ENCODE peak calls at places on chromosome X, in four cellular contexts. One of them, this sample, is unnamed.

GRCh38 chrX:109374276-109374960 is 107.5 kb downstream of the GUCY2F start:
- DNase-seq in H1: no peak
- DNase-seq in IMR-90: no peak
- DNase-seq in H9: peak
- DNase-seq in this sample: peak

GRCh38 chrX:101708180-101708579 is 48.5 kb upstream of the ARMCX2 start:
- DNase-seq in H9: no peak
- DNase-seq in H1: no peak
- DNase-seq in IMR-90: peak
- DNase-seq in this sample: no peak

GRCh38 chrX:65811558-65812228 is 144.2 kb downstream of the MSN start:
- DNase-seq in H9: no peak
- DNase-seq in IMR-90: no peak
- DNase-seq in H1: no peak
- DNase-seq in this sample: no peak

GRCh38 chrX:38704146-38704882 is 96.9 kb upstream of the MID1IP1 start:
- DNase-seq in H9: no peak
- DNase-seq in IMR-90: no peak
- DNase-seq in H1: no peak
- DNase-seq in this sample: no peak

GRCh38 chrX:50471390-50471789 is 765 bp upstream of the DGKK start:
- DNase-seq in H1: no peak
- DNase-seq in IMR-90: no peak
- DNase-seq in H9: peak
- DNase-seq in this sample: no peak

GRCh38 chrX:19107035-19107434 is 15.2 kb downstream of the ADGRG2 start:
- DNase-seq in IMR-90: no peak
- DNase-seq in H1: peak
- DNase-seq in H9: peak
- DNase-seq in this sample: peak

GRCh38 chrX:135707880-135708279 is 5.6 kb upstream of the CT45A1 start:
- DNase-seq in H9: peak
- DNase-seq in H1: peak
- DNase-seq in IMR-90: no peak
- DNase-seq in this sample: peak

GRCh38 chrX:151042852-151043251 is 59.7 kb downstream of the HMGB3 start:
- DNase-seq in IMR-90: no peak
- DNase-seq in H9: no peak
- DNase-seq in H1: no peak
- DNase-seq in this sample: no peak

GRCh38 chrX:66731398-66731797 is 92.5 kb upstream of the EDA2R start:
- DNase-seq in H1: no peak
- DNase-seq in IMR-90: peak
- DNase-seq in H9: no peak
- DNase-seq in this sample: peak

GRCh38 chrX:143623657-143624056 is 12.2 kb downstream of the SLITRK4 start:
- DNase-seq in H1: no peak
- DNase-seq in IMR-90: no peak
- DNase-seq in H9: no peak
- DNase-seq in this sample: no peak

GRCh38 chrX:123731258-123731986 is 1.4 kb downstream of the THOC2 start:
- DNase-seq in H9: no peak
- DNase-seq in H1: no peak
- DNase-seq in IMR-90: peak
- DNase-seq in this sample: peak

GRCh38 chrX:40998123-40998522 is 87.1 kb upstream of the USP9X start:
- DNase-seq in IMR-90: no peak
- DNase-seq in H1: no peak
- DNase-seq in H9: no peak
- DNase-seq in this sample: no peak
- H3K18ac ChIP-seq in IMR-90: no peak
- H3K18ac ChIP-seq in H1: peak
- H3K18ac ChIP-seq in H9: no peak
- H3K18ac ChIP-seq in this sample: no peak

DNA sequence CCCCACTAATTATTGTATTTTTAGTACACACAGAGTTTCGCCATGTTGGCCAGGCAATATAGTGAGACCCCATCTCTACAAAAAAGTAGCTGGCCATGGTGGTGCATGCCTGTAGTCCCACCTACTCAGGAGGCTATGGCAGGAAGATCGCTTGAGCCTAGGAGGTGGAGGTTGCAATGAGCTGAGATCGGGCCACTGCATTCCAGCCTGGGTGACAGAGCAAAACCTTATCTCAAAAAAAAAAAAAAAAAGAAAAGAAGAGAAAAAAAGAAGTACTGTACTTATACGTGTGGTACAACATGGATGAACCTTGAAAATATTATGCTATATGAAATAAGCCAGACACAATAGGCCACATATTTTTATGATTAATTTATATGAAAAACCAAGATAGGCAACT is 9.9 kb upstream of the WDR45 start:
- DNase-seq in H1: no peak
- DNase-seq in IMR-90: no peak
- DNase-seq in H9: no peak
- DNase-seq in this sample: no peak
- H2BK5ac ChIP-seq in H1: no peak
- H2BK5ac ChIP-seq in IMR-90: no peak
- H2BK5ac ChIP-seq in H9: no peak
- H2BK5ac ChIP-seq in this sample: no peak

GRCh38 chrX:54134269-54134668 is 48.8 kb downstream of the FAM120C start:
- DNase-seq in H1: no peak
- DNase-seq in IMR-90: no peak
- DNase-seq in H9: no peak
- DNase-seq in this sample: no peak
- H4K5ac ChIP-seq in H1: no peak
- H4K5ac ChIP-seq in IMR-90: no peak
- H4K5ac ChIP-seq in H9: no peak
- H4K5ac ChIP-seq in this sample: no peak

GRCh38 chrX:14027511-14028019 is 2.1 kb downstream of the GEMIN8 start:
- DNase-seq in IMR-90: peak
- DNase-seq in H1: no peak
- DNase-seq in H9: no peak
- DNase-seq in this sample: no peak

GRCh38 chrX:14029039-14029424 is 660 bp downstream of the GEMIN8 start:
- DNase-seq in IMR-90: no peak
- DNase-seq in H9: no peak
- DNase-seq in H1: no peak
- DNase-seq in this sample: peak

GRCh38 chrX:14028473-14028872 is 1.2 kb downstream of the GEMIN8 start:
- DNase-seq in H9: no peak
- DNase-seq in H1: no peak
- DNase-seq in IMR-90: no peak
- DNase-seq in this sample: no peak

GRCh38 chrX:14030248-14030592 is 528 bp upstream of the GEMIN8 start:
- DNase-seq in IMR-90: peak
- DNase-seq in H9: no peak
- DNase-seq in H1: no peak
- DNase-seq in this sample: no peak

GRCh38 chrX:14029425-14030247 is at the start of gene GEMIN8:
- DNase-seq in H9: peak
- DNase-seq in H1: peak
- DNase-seq in IMR-90: peak
- DNase-seq in this sample: peak
- H3K18ac ChIP-seq in H9: peak
- H3K18ac ChIP-seq in H1: no peak
- H3K18ac ChIP-seq in IMR-90: peak
- H3K18ac ChIP-seq in this sample: peak

GRCh38 chrX:1094934-1095333 is 117.5 kb downstream of the CRLF2 start:
- DNase-seq in H9: no peak
- DNase-seq in H1: no peak
- DNase-seq in IMR-90: no peak
- DNase-seq in this sample: no peak
- H2BK5ac ChIP-seq in H9: no peak
- H2BK5ac ChIP-seq in H1: no peak
- H2BK5ac ChIP-seq in IMR-90: no peak
- H2BK5ac ChIP-seq in this sample: no peak

DNA sequence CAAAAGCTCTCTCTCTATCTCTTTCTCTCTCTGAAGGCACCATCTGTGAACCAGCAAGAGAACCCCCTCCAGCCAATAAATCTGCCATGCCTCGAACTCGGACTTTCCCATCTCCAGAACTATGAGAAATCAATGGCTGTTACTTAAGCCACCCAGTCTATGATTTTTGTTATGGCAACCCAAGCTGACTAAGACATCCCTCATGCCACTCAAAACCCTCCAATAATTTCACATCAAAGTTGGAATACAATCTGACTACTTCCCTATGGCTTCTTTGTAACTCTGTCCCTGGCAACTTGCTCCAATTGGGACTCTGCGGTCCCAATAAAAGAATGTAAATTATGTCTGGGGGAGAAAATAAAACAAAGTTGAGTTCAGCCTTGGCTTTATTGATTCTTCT is 265.7 kb downstream of the SHOX start:
- DNase-seq in H9: no peak
- DNase-seq in H1: no peak
- DNase-seq in IMR-90: no peak
- DNase-seq in this sample: no peak
- H4K5ac ChIP-seq in H9: no peak
- H4K5ac ChIP-seq in H1: no peak
- H4K5ac ChIP-seq in IMR-90: no peak
- H4K5ac ChIP-seq in this sample: no peak

GRCh38 chrX:43677993-43678392 is 21.9 kb downstream of the MAOA start:
- DNase-seq in IMR-90: no peak
- DNase-seq in H9: no peak
- DNase-seq in H1: no peak
- DNase-seq in this sample: peak
- H3K18ac ChIP-seq in IMR-90: no peak
- H3K18ac ChIP-seq in H9: no peak
- H3K18ac ChIP-seq in H1: no peak
- H3K18ac ChIP-seq in this sample: no peak

GRCh38 chrX:154439841-154440240 is 2.9 kb downstream of the GDI1 start:
- DNase-seq in H9: no peak
- DNase-seq in IMR-90: no peak
- DNase-seq in H1: no peak
- DNase-seq in this sample: no peak

GRCh38 chrX:154436597-154437397 is at the start of gene GDI1:
- DNase-seq in H1: no peak
- DNase-seq in IMR-90: peak
- DNase-seq in H9: peak
- DNase-seq in this sample: peak

GRCh38 chrX:154437398-154437752 is 421 bp downstream of the GDI1 start:
- DNase-seq in H9: no peak
- DNase-seq in IMR-90: no peak
- DNase-seq in H1: no peak
- DNase-seq in this sample: no peak

GRCh38 chrX:154436290-154436596 is 711 bp upstream of the GDI1 start:
- DNase-seq in IMR-90: no peak
- DNase-seq in H1: no peak
- DNase-seq in H9: no peak
- DNase-seq in this sample: no peak

DNA sequence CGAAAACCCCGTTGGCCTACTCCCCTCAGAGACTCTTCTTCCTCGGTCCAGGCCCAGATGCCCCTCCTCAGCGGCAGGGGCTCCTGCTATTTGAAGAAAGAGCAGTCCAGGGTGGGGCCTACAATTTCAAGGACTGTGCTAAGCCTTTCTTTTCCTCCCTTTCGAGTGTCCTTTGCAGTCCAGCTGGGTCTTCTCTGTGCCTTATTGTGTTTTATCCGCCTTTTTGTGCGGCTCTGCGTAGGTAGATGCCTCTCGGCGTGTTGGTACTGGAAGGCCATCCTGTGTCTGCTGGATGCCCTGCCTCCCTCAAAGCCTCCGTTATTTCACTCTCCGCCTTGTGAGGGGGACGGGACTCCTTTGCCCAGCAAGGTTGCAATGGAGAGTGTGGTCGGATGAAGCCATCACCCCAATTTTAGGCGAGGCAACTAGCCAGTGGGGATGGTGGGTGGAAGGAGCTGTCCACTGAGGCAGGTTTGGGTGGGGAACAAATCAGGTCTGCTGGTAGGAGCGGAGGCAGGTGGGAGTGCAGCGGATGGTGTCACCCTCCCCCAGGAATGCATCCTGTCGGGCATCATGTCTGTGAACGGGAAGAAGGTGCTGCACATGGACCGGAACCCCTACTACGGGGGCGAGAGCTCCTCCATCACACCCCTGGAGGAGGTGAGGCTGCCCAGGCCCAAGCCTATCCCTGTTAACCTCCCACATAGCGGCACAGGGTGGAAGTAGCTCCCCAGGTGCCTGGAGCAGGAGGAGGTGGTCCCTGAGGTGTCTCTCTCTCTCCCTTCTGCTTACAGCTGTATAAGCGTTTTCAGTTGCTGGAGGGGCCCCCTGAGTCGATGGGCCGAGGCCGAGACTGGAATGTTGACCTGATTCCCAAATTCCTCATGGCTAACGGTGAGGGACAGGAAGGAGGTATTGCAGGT is 1.3 kb downstream of the GDI1 start:
- DNase-seq in H9: no peak
- DNase-seq in H1: no peak
- DNase-seq in IMR-90: no peak
- DNase-seq in this sample: no peak
- H2BK5ac ChIP-seq in H9: no peak
- H2BK5ac ChIP-seq in H1: no peak
- H2BK5ac ChIP-seq in IMR-90: peak
- H2BK5ac ChIP-seq in this sample: no peak

GRCh38 chrX:39899876-39900787 is 197.6 kb downstream of the BCOR start:
- DNase-seq in IMR-90: no peak
- DNase-seq in H1: no peak
- DNase-seq in H9: no peak
- DNase-seq in this sample: no peak
- H4K5ac ChIP-seq in IMR-90: no peak
- H4K5ac ChIP-seq in H1: no peak
- H4K5ac ChIP-seq in H9: no peak
- H4K5ac ChIP-seq in this sample: no peak

This sample was measured in mesendoderm.